ENCODE peak calls at places on chromosomes 4 and X, in six cellular contexts. O is ovary; C is ascending aorta; R is effector memory CD4-positive, alpha-beta T cell; V is PC-3; M is tibial nerve. B is an unnamed sample.
A peak's percentile ranks its signal among the peaks of the same experiment; 100 is the strongest.

GRCh38 chrX:42117318-42117717 is 194.0 kb upstream of the CASK start:
- DNase-seq in O (no peak), C (no peak), R (no peak), V (no peak), M (no peak), B (no peak)

GRCh38 chrX:56803849-56804681 is 75.0 kb downstream of the NBDY start:
- DNase-seq in O (no peak), C (peak; percentile 68), R (no peak), V (no peak), M (no peak), B (no peak)

GRCh38 chr4:5895287-5895686 is 2.4 kb upstream of the CRMP1 start:
- DNase-seq in O (no peak), C (no peak), R (no peak), V (no peak), M (no peak), B (no peak)

GRCh38 chrX:97628807-97629596 is 745.3 kb downstream of the RPA4 start:
- DNase-seq in O (no peak), C (no peak), R (no peak), V (no peak), M (no peak), B (no peak)

GRCh38 chrX:155766321-155766720 is 114.8 kb upstream of the VAMP7 start:
- DNase-seq in O (no peak), C (no peak), R (no peak), V (no peak), M (no peak), B (no peak)

GRCh38 chrX:111083101-111083500 is 12.9 kb upstream of the PAK3 start:
- DNase-seq in O (no peak), C (no peak), R (no peak), V (no peak), M (no peak), B (no peak)

GRCh38 chr4:57071340-57071739 is 38.8 kb downstream of the IGFBP7 start:
- DNase-seq in O (no peak), C (peak; percentile 75), R (no peak), V (no peak), M (peak; percentile 51), B (no peak)

GRCh38 chr4:95505149-95505548 is 43.6 kb downstream of the UNC5C start:
- DNase-seq in O (no peak), C (no peak), R (no peak), V (no peak), M (no peak), B (peak; percentile 7)

GRCh38 chr4:166585491-166585890 is 648.8 kb downstream of the SPOCK3 start:
- DNase-seq in O (no peak), C (no peak), R (no peak), V (peak; percentile 35), M (no peak), B (no peak)

GRCh38 chr4:114673306-114673705 is 74.7 kb downstream of the UGT8 start:
- DNase-seq in O (no peak), C (no peak), R (no peak), V (no peak), M (no peak), B (no peak)

GRCh38 chr4:140571620-140572019 is 2.9 kb upstream of the UCP1 start:
- DNase-seq in O (no peak), C (no peak), R (no peak), V (no peak), M (no peak), B (no peak)

DNA sequence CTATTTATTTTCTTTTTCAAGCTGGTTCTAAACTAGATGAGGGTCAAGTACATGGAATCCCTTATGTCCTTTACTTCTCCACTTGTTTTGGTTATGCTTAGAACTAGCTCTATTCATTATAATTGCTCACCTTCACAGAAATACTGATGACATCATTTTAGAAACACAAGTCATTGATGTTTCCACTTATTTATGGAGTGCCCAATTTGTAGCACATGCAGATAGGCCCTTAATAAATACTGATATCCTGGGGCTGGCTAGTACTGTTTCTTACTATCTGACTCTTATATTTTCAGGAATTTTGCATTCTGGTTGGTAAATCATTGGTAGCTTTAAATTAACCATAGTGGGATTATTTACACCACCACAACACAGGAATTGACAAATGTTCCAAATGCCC is 112.2 kb downstream of the NAA11 start:
- DNase-seq in O (no peak), C (no peak), R (no peak), V (no peak), M (no peak), B (no peak)
- H3K27ac ChIP-seq in O (no peak overlapping the region), C (no peak overlapping the region), R (no peak overlapping the region), V (no peak overlapping the region), M (no peak overlapping the region), B (no peak overlapping the region)

DNA sequence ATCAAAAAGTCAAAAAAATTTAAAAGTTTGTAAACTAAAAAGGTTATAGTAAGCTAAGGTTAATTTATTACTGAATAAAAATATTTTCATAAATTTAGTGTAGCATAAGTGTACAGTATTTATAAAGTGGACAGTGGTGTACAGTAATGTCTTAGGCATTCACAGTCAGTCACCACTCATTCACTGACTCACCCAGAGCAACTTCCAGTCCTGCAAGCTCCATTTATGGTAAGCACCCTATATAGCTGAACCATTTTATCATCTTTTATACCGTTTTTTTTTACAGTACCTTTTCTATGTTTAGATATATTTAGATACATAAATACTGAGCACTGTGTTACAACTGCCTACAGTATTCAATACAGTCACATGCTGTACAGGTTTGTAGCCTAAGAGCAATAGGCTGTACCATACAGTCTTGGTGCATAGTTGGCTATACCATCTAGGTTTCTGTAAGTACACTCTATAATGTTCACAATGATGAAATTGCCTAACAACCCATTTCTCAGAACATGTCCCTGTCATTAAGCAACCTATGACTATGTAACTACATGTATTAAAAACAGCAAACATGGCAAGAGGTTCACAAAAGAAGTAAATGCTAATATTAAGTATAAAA is 18.6 kb downstream of the ACSL4 start:
- DNase-seq in O (no peak), C (no peak), R (no peak), V (peak; percentile 84), M (no peak), B (no peak)
- H3K4me1 ChIP-seq in O (no peaks in the 10 kb centered on the region), C (peaks cover 2% of the 10 kb centered on the region), R (no peaks in the 10 kb centered on the region), V (peaks cover 22% of the 10 kb centered on the region), M (peaks cover 10% of the 10 kb centered on the region), B (peaks cover under 1% of the 10 kb centered on the region)

DNA sequence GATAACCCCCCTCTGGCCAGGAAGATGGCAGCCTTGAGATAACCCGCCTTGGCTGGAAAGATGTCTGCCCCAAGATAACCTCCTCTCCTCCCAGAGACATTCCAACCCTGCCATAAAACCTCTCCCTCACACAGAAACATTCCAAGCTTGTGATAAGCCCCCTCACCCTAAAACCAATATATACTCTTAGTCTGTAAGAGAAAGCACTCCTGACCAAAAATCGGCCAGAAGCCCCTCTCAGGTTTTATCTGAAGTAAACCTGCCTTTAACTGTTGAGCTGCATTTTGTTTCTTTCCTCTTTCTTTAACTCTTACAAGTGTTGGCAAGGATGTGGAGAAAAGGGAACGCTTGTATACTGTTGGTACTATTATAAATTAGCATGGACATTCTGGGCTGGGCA is 8.5 kb downstream of the ERCC6L start:
- DNase-seq in O (no peak), C (no peak), R (no peak), V (no peak), M (no peak), B (no peak)
- H3K9me3 ChIP-seq in O (no peaks in the 10 kb centered on the region), C (peaks cover 5% of the 10 kb centered on the region), R (no peaks in the 10 kb centered on the region), V (no peaks in the 10 kb centered on the region), M (no peaks in the 10 kb centered on the region), B (peaks cover 16% of the 10 kb centered on the region)

GRCh38 chrX:112840382-112841113 is at the start of gene AMOT:
- DNase-seq in O (peak; percentile 71), C (peak; percentile 83), R (peak; percentile 55), V (peak; percentile 41), M (peak; percentile 54), B (peak; percentile 96)
- H3K27ac ChIP-seq in O (peak within 1 kb of the TSS; percentile 79), C (peak within 1 kb of the TSS; percentile 63), R (peak within 1 kb of the TSS; percentile 26), V (no peak within 1 kb of the TSS), M (peak within 1 kb of the TSS; percentile 77), B (peak within 1 kb of the TSS; percentile 57)

DNA sequence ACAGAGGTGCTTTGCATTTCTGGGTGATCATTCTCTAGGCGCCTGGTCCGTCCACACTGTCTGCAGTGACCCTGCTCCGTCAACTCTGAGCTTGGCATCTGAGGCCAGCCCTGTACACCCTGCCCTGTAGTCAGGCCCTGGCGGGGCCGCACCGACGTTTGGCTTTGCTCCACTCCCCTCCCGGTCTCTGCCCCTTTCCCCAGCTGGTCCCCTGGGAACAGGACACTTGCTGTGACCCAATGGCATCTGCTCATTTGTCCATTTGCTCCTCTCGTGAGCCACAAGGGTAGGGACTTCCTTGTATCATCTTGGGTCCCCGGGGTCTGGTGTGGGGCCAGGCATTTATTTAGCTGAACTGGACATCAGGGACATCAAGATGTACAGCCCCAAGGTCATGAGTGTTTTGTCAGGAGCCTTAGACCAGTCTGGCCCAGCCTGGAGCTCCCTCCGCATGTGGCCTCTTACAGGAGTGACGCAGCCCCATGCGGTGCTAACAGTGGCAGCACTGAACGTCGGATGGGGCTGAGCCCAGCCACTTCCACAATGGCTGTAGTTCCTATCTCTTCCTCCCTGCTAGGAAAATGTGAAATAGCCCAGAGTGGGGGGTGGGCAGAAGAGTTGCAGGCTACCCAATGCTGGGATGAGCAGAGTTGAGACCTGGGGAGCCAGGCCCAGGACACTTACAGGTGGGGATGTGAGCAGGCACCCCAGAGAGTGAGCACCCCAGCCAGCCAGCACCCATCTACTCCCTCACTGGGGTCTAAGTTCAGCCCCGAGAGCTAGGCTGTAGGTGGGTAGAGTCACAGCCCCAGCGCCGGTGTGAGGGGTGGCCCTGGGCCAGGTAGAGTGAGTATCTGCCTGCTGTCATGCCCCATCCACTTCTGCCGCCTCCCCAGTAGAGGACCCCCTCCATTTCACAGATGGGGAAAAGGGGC is 2.0 kb upstream of the SH3BP2 start:
- DNase-seq in O (peak; percentile 14), C (peak; percentile 66), R (no peak), V (no peak), M (peak; percentile 9), B (no peak)
- H3K4me1 ChIP-seq in O (peaks cover 11% of the 10 kb centered on the region), C (peaks cover 32% of the 10 kb centered on the region), R (peaks cover 47% of the 10 kb centered on the region), V (peaks cover 15% of the 10 kb centered on the region), M (peaks cover 80% of the 10 kb centered on the region), B (no peaks in the 10 kb centered on the region)

GRCh38 chrX:81868979-81869378 is 667.1 kb downstream of the SH3BGRL start:
- DNase-seq in O (no peak), C (no peak), R (no peak), V (no peak), M (no peak), B (no peak)
- H3K9me3 ChIP-seq in O (no peaks in the 10 kb centered on the region), C (no peaks in the 10 kb centered on the region), R (no peaks in the 10 kb centered on the region), V (no peaks in the 10 kb centered on the region), M (no peaks in the 10 kb centered on the region), B (peaks cover 22% of the 10 kb centered on the region)

GRCh38 chr4:123553279-123553678 is 156.7 kb downstream of the SPRY1 start:
- DNase-seq in O (no peak), C (no peak), R (no peak), V (no peak), M (no peak), B (no peak)
- H3K27ac ChIP-seq in O (no peak overlapping the region), C (no peak overlapping the region), R (no peak overlapping the region), V (no peak overlapping the region), M (no peak overlapping the region), B (no peak overlapping the region)

DNA sequence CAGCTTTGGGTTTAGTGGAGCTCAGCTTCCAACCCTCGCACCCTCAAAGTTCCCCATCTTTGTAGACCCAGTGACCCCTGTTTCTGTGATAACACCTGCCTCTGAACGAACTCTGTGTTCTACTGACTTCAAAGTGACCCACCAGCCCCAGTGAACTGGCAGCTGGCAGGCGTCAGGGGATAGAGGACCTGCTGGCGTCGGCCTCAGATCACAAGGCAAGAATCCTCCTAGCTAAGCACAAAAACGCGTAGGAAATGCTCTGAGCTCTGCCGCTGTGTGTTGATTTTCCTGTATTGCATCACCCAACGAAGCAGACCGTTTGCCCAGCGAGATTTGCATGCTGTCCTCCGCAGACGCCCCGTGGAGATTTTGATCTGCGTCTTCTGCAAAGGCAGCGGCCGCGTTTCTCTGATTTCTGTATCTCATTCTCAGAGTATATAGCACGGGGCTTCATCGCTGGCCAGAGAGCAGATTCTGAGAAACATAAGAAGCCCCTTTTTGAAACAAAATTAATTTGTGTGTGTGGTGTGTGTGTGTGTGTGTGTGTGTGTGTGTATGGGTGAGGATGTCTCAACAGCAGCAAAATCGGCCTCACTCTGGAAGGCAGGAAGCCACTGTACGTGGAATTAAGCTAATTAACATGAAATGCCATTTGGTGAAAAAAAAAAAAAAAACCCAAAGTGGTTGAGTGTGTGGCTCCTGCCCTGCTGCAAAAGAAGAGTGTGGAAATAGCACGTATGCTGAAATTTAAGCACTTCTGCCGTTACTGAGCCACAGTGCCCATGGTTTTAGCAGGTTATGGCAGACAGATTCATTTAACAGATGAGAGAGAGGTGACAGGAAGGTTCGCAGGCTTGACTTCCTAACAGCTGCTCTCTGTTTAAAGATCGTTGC is 29.2 kb upstream of the ASMTL start:
- DNase-seq in O (peak; percentile 59), C (peak; percentile 80), R (peak; percentile 59), V (peak; percentile 57), M (no peak), B (peak; percentile 62)
- H3K4me1 ChIP-seq in O (no peaks in the 10 kb centered on the region), C (no peaks in the 10 kb centered on the region), R (peaks cover 31% of the 10 kb centered on the region), V (no peaks in the 10 kb centered on the region), M (no peaks in the 10 kb centered on the region), B (no peaks in the 10 kb centered on the region)

B was measured in neural progenitor cell.